ENCODE peak calls at places on chromosomes 3 and 15, in five cellular contexts. X is MM.1S; U is CD4-positive, alpha-beta T cell; N is dorsolateral prefrontal cortex; H is tibial artery. J is an unnamed sample.

GRCh38 chr15:48389701-48390143 is 58.5 kb downstream of the DUT start:
- DNase-seq in N (no peak), H (no peak), X (no peak), U (no peak), J (no peak)

GRCh38 chr15:44537728-44538240 is 837 bp downstream of the EIF3J start:
- DNase-seq in N (no peak), X (no peak), U (no peak), H (no peak), J (no peak)

GRCh38 chr15:73493936-73494335 is 51.0 kb downstream of the REC114 start:
- DNase-seq in N (no peak), H (no peak), U (no peak), X (no peak), J (no peak)

GRCh38 chr15:69417581-69417980 is 3.4 kb downstream of the KIF23 start:
- DNase-seq in H (no peak), X (no peak), U (no peak), N (no peak), J (no peak)

GRCh38 chr3:171565133-171565532 is 104.9 kb upstream of the TNIK start:
- DNase-seq in H (no peak), U (no peak), N (no peak), X (no peak), J (no peak)

GRCh38 chr3:149657796-149658443 is at the start of gene WWTR1:
- DNase-seq in N (peak; percentile 72), X (peak; percentile 83), H (peak; percentile 96), U (no peak), J (peak; percentile 76)

GRCh38 chr3:142270407-142270806 is 45.0 kb upstream of the GK5 start:
- DNase-seq in U (no peak), H (no peak), N (no peak), X (no peak), J (no peak)

GRCh38 chr3:98884675-98885371 is 16.7 kb downstream of the DCBLD2 start:
- DNase-seq in X (no peak), H (no peak), N (no peak), U (no peak), J (no peak)

GRCh38 chr3:8964436-8965370 is 1.4 kb upstream of the RAD18 start:
- DNase-seq in U (no peak), N (no peak), X (no peak), H (no peak), J (no peak)

GRCh38 chr15:75732809-75733451 is 20.3 kb upstream of the CSPG4 start:
- DNase-seq in N (peak; percentile 80), U (peak; percentile 18), H (peak; percentile 66), X (peak; percentile 49), J (peak; percentile 89)

GRCh38 chr3:30263921-30264313 is 342.5 kb upstream of the TGFBR2 start:
- DNase-seq in N (no peak), H (no peak), U (no peak), X (no peak), J (no peak)

GRCh38 chr15:82919231-82919886 is 33.2 kb downstream of the HOMER2 start:
- DNase-seq in N (no peak), H (no peak), X (no peak), U (no peak), J (no peak)

GRCh38 chr15:43541785-43542184 is 24.4 kb downstream of the MAP1A start:
- DNase-seq in X (no peak), N (no peak), U (no peak), H (no peak), J (no peak)

GRCh38 chr3:184685646-184686045 is 26.2 kb downstream of the MAGEF1 start:
- DNase-seq in X (no peak), U (no peak), H (no peak), N (no peak), J (no peak)

GRCh38 chr15:40762919-40763800 is 708 bp upstream of the GCHFR start:
- DNase-seq in H (peak; percentile 62), U (no peak), N (peak; percentile 55), X (no peak), J (no peak)

GRCh38 chr3:125589743-125590142 is 5.6 kb downstream of the OSBPL11 start:
- DNase-seq in X (peak; percentile 48), U (no peak), H (no peak), N (no peak), J (no peak)

GRCh38 chr3:53850895-53851294 is 4.5 kb downstream of the IL17RB start:
- DNase-seq in H (no peak), N (no peak), X (no peak), U (no peak), J (no peak)

GRCh38 chr3:30617069-30617468 is 10.7 kb downstream of the TGFBR2 start:
- DNase-seq in N (no peak), U (no peak), H (no peak), X (no peak), J (no peak)

GRCh38 chr15:44710236-44711088 is 661 bp downstream of the PATL2 start:
- DNase-seq in N (no peak), H (peak; percentile 67), X (peak; percentile 71), U (no peak), J (no peak)

GRCh38 chr3:149306751-149307434 is 26.5 kb downstream of the TM4SF18 start:
- DNase-seq in N (no peak), U (no peak), X (peak; percentile 27), H (no peak), J (no peak)

GRCh38 chr3:46892285-46893145 is 15.0 kb downstream of the PTH1R start:
- DNase-seq in N (peak; percentile 80), H (peak; percentile 87), U (no peak), X (peak; percentile 74), J (peak; percentile 64)

GRCh38 chr3:171445805-171446204 is 14.4 kb downstream of the TNIK start:
- DNase-seq in U (no peak), N (no peak), X (no peak), H (no peak), J (no peak)

GRCh38 chr3:79534732-79535131 is 233.1 kb downstream of the ROBO1 start:
- DNase-seq in H (no peak), U (no peak), X (peak; percentile 29), N (no peak), J (no peak)

GRCh38 chr15:77907824-77908751 is 169.4 kb downstream of the TBC1D2B start:
- DNase-seq in X (peak; percentile 53), N (peak; percentile 41), U (no peak), H (peak; percentile 20), J (no peak)

GRCh38 chr3:186025161-186025560 is 83.7 kb downstream of the ETV5 start:
- DNase-seq in U (no peak), N (no peak), X (no peak), H (no peak), J (no peak)

GRCh38 chr3:5733995-5734394 is 546.5 kb downstream of the EDEM1 start:
- DNase-seq in U (no peak), N (no peak), H (no peak), X (no peak), J (no peak)

GRCh38 chr3:12974819-12975218 is 98.4 kb downstream of the IQSEC1 start:
- DNase-seq in X (no peak), U (no peak), N (no peak), H (no peak), J (no peak)

GRCh38 chr15:51405646-51406194 is 64.3 kb downstream of the GLDN start:
- DNase-seq in X (no peak), N (no peak), H (no peak), U (no peak), J (no peak)

GRCh38 chr15:86163771-86164170 is 84.1 kb downstream of the AGBL1 start:
- DNase-seq in N (no peak), X (no peak), U (no peak), H (peak; percentile 40), J (no peak)

GRCh38 chr3:53881691-53882593 is at the start of gene ACTR8:
- DNase-seq in U (peak; percentile 77), H (peak; percentile 83), N (peak; percentile 94), X (peak; percentile 77), J (peak; percentile 86)

GRCh38 chr15:40932146-40932545 is 3.0 kb downstream of the DLL4 start:
- DNase-seq in X (no peak), H (no peak), N (no peak), U (no peak), J (no peak)

GRCh38 chr3:3799173-3800075 is at the start of gene LRRN1:
- DNase-seq in N (peak; percentile 89), X (peak; percentile 91), U (no peak), H (peak; percentile 24), J (peak; percentile 68)

GRCh38 chr3:111610189-111610588 is 15.0 kb upstream of the ZBED2 start:
- DNase-seq in U (peak; percentile 16), H (no peak), X (peak; percentile 88), N (no peak), J (no peak)

DNA sequence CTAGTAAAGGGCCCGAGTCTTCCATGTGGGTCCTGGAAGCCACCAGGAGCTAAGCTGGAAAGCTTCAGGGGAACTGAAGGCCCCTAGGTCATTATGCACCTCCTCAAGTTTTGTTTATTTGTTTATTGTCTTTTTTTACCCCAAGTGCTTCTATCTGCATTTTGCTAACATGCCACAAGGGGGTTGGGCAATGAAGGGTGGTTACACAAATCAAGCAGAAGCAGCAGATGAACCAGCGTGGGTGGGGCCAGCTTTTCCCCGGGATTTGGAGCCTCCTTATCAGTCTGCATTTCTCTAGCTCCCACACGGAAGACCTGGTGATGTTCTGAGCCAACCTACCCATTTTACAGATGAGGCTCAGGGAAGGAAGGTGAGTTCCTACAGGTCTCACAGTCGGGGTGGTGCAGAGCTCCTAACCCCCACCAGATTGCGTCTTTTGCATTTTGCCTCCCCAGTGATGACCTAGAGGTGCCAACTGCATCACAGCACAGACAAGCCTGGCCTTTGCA is 16.8 kb downstream of the TMC3 start:
- DNase-seq in X (no peak), H (no peak), N (no peak), U (no peak), J (no peak)
- TF ChIP-seq CTCF in X (peak; percentile 22), H (no peak), N (no peak), U (no peak), J (no peak)

GRCh38 chr15:57306944-57307411 is 69.3 kb upstream of the CGNL1 start:
- DNase-seq in U (no peak), H (no peak), N (no peak), X (no peak), J (no peak)
- TF ChIP-seq CTCF in U (peak; percentile 26), H (no peak), N (no peak), X (no peak), J (peak; percentile 3)

DNA sequence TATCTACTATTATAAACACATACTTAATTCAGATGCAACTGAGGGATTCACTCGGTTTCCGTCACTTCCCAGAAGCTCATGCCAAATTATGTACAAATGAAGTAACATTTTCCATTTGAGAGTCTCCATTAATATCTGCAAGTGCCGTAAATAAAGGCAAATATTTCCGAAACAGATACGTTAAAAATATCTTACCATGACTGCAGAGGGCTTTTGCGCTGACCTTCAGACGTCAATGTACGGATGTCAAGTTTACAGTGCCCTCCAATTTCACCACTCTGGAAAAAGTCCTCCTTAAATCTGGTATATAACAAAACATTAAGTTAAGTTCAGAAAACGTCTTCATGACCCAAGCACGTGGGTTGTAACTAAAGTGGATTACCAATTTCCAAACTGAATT is 9.3 kb downstream of the EOGT start:
- DNase-seq in H (no peak), N (no peak), X (no peak), U (no peak), J (no peak)
- TF ChIP-seq CTCF in H (no peak), N (no peak), X (no peak), U (no peak), J (no peak)

GRCh38 chr3:103600844-103601243 is 1166.0 kb downstream of the ZPLD1 start:
- DNase-seq in N (no peak), U (no peak), X (no peak), H (no peak), J (no peak)
- TF ChIP-seq CTCF in N (no peak), U (no peak), X (no peak), H (no peak), J (no peak)

GRCh38 chr3:129162729-129163579 is 2.1 kb upstream of the ISY1 start:
- DNase-seq in X (no peak), N (no peak), U (no peak), H (no peak), J (no peak)
- TF ChIP-seq CTCF in X (peak; percentile 40), N (no peak), U (no peak), H (no peak), J (no peak)